ENCODE peak calls at places on chromosomes 13 and 19, in four cellular contexts. One of them, this sample, is unnamed.

GRCh38 chr13:36362251-36362650 is 16.1 kb upstream of the SPART start:
- DNase-seq in cardiac muscle cell: no peak
- DNase-seq in heart right ventricle: no peak
- DNase-seq in fibroblast of lung: peak
- DNase-seq in this sample: peak

GRCh38 chr19:42086188-42086736 is 10.3 kb downstream of the ZNF574 start:
- DNase-seq in cardiac muscle cell: no peak
- DNase-seq in heart right ventricle: no peak
- DNase-seq in fibroblast of lung: no peak
- DNase-seq in this sample: no peak

GRCh38 chr19:46551175-46551574 is 50.0 kb upstream of the CALM3 start:
- DNase-seq in cardiac muscle cell: no peak
- DNase-seq in heart right ventricle: no peak
- DNase-seq in fibroblast of lung: no peak
- DNase-seq in this sample: no peak

GRCh38 chr19:31595521-31595920 is 246.3 kb upstream of the TSHZ3 start:
- DNase-seq in cardiac muscle cell: no peak
- DNase-seq in heart right ventricle: no peak
- DNase-seq in fibroblast of lung: no peak
- DNase-seq in this sample: no peak

GRCh38 chr19:35994868-35995654 is at the start of gene SDHAF1:
- DNase-seq in cardiac muscle cell: peak
- DNase-seq in heart right ventricle: peak
- DNase-seq in fibroblast of lung: peak
- DNase-seq in this sample: peak

GRCh38 chr19:10295305-10295846 is 5.6 kb downstream of the ICAM5 start:
- DNase-seq in cardiac muscle cell: peak
- DNase-seq in heart right ventricle: peak
- DNase-seq in fibroblast of lung: no peak
- DNase-seq in this sample: no peak

GRCh38 chr13:108575430-108575829 is 54.0 kb upstream of the MYO16 start:
- DNase-seq in cardiac muscle cell: no peak
- DNase-seq in heart right ventricle: no peak
- DNase-seq in fibroblast of lung: no peak
- DNase-seq in this sample: no peak

GRCh38 chr19:42102877-42103276 is 26.9 kb downstream of the ZNF574 start:
- DNase-seq in cardiac muscle cell: no peak
- DNase-seq in heart right ventricle: no peak
- DNase-seq in fibroblast of lung: no peak
- DNase-seq in this sample: no peak

DNA sequence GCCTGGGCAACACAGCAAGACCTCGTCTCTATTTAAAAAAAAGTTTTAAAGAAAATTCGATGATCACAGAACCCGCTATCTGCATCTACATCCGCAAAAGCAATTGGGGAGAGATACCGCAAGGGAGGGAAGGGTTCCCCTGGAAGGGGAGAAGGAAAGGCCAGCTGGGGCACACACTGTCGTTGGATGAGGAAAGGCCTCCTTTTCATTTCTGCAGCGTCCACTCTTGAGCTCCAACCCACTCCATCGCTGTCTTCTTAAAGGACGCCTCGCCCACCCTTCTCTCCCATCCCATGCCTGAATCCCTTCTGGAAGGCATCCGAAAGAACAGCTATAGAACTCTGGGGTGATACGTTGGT is 3.2 kb upstream of the PRKCG start:
- DNase-seq in cardiac muscle cell: no peak
- DNase-seq in heart right ventricle: no peak
- DNase-seq in fibroblast of lung: peak
- DNase-seq in this sample: no peak
- TF ChIP-seq CTCF in cardiac muscle cell: no peak
- TF ChIP-seq CTCF in heart right ventricle: no peak
- TF ChIP-seq CTCF in fibroblast of lung: no peak
- TF ChIP-seq CTCF in this sample: no peak

GRCh38 chr19:29873024-29873800 is 61.4 kb downstream of the CCNE1 start:
- DNase-seq in cardiac muscle cell: peak
- DNase-seq in heart right ventricle: peak
- DNase-seq in fibroblast of lung: peak
- DNase-seq in this sample: peak
- H3K4me3 ChIP-seq in cardiac muscle cell: peak
- H3K4me3 ChIP-seq in heart right ventricle: peak
- H3K4me3 ChIP-seq in fibroblast of lung: peak
- H3K4me3 ChIP-seq in this sample: peak

GRCh38 chr19:33503791-33504444 is 17.7 kb downstream of the PEPD start:
- DNase-seq in cardiac muscle cell: no peak
- DNase-seq in heart right ventricle: no peak
- DNase-seq in fibroblast of lung: no peak
- DNase-seq in this sample: no peak
- TF ChIP-seq CTCF in cardiac muscle cell: no peak
- TF ChIP-seq CTCF in heart right ventricle: no peak
- TF ChIP-seq CTCF in fibroblast of lung: no peak
- TF ChIP-seq CTCF in this sample: no peak

GRCh38 chr13:101433895-101434294 is 17.6 kb upstream of the NALCN start:
- DNase-seq in cardiac muscle cell: no peak
- DNase-seq in heart right ventricle: no peak
- DNase-seq in fibroblast of lung: peak
- DNase-seq in this sample: no peak
- H3K4me3 ChIP-seq in cardiac muscle cell: no peak
- H3K4me3 ChIP-seq in heart right ventricle: no peak
- H3K4me3 ChIP-seq in fibroblast of lung: no peak
- H3K4me3 ChIP-seq in this sample: no peak

GRCh38 chr13:105573134-105573533 is 962.3 kb downstream of the EFNB2 start:
- DNase-seq in cardiac muscle cell: no peak
- DNase-seq in heart right ventricle: no peak
- DNase-seq in fibroblast of lung: peak
- DNase-seq in this sample: peak
- TF ChIP-seq CTCF in cardiac muscle cell: no peak
- TF ChIP-seq CTCF in heart right ventricle: no peak
- TF ChIP-seq CTCF in fibroblast of lung: no peak
- TF ChIP-seq CTCF in this sample: no peak

GRCh38 chr13:27583645-27584044 is 36.7 kb downstream of the LNX2 start:
- DNase-seq in cardiac muscle cell: no peak
- DNase-seq in heart right ventricle: no peak
- DNase-seq in fibroblast of lung: peak
- DNase-seq in this sample: peak
- H3K4me3 ChIP-seq in cardiac muscle cell: no peak
- H3K4me3 ChIP-seq in heart right ventricle: no peak
- H3K4me3 ChIP-seq in fibroblast of lung: no peak
- H3K4me3 ChIP-seq in this sample: no peak

GRCh38 chr13:80371840-80372509 is 31.0 kb upstream of the SPRY2 start:
- DNase-seq in cardiac muscle cell: no peak
- DNase-seq in heart right ventricle: no peak
- DNase-seq in fibroblast of lung: no peak
- DNase-seq in this sample: no peak
- TF ChIP-seq CTCF in cardiac muscle cell: no peak
- TF ChIP-seq CTCF in heart right ventricle: no peak
- TF ChIP-seq CTCF in fibroblast of lung: no peak
- TF ChIP-seq CTCF in this sample: no peak

GRCh38 chr13:34942732-34943674 is 933 bp downstream of the NBEA start:
- DNase-seq in cardiac muscle cell: peak
- DNase-seq in heart right ventricle: peak
- DNase-seq in fibroblast of lung: no peak
- DNase-seq in this sample: no peak

GRCh38 chr13:34941835-34942731 is at the start of gene NBEA:
- DNase-seq in cardiac muscle cell: peak
- DNase-seq in heart right ventricle: peak
- DNase-seq in fibroblast of lung: peak
- DNase-seq in this sample: peak

GRCh38 chr13:34939771-34940170 is 2.3 kb upstream of the NBEA start:
- DNase-seq in cardiac muscle cell: no peak
- DNase-seq in heart right ventricle: no peak
- DNase-seq in fibroblast of lung: no peak
- DNase-seq in this sample: no peak

GRCh38 chr13:34941436-34941834 is 635 bp upstream of the NBEA start:
- DNase-seq in cardiac muscle cell: peak
- DNase-seq in heart right ventricle: no peak
- DNase-seq in fibroblast of lung: no peak
- DNase-seq in this sample: no peak

GRCh38 chr13:34943675-34944634 is 1.9 kb downstream of the NBEA start:
- DNase-seq in cardiac muscle cell: no peak
- DNase-seq in heart right ventricle: no peak
- DNase-seq in fibroblast of lung: no peak
- DNase-seq in this sample: no peak
- H3K4me3 ChIP-seq in cardiac muscle cell: peak
- H3K4me3 ChIP-seq in heart right ventricle: peak
- H3K4me3 ChIP-seq in fibroblast of lung: peak
- H3K4me3 ChIP-seq in this sample: peak

This sample was measured in fibroblast of pulmonary artery.